ENCODE peak calls at places on chromosomes 3 and 15, in eight cellular contexts. One of them, this sample, is unnamed.

GRCh38 chr3:134601539-134602439 is 49.0 kb downstream of the KY start:
- DNase-seq in AG09309: peak
- DNase-seq in cardiac muscle cell: peak
- DNase-seq in CD8-positive, alpha-beta T cell: no peak
- DNase-seq in spleen: no peak
- DNase-seq in neural progenitor cell: peak
- DNase-seq in PC-9: no peak
- DNase-seq in GM12864: no peak
- DNase-seq in this sample: no peak

GRCh38 chr15:61199681-61200080 is 29.4 kb downstream of the RORA start:
- DNase-seq in AG09309: no peak
- DNase-seq in cardiac muscle cell: no peak
- DNase-seq in CD8-positive, alpha-beta T cell: no peak
- DNase-seq in spleen: no peak
- DNase-seq in neural progenitor cell: no peak
- DNase-seq in PC-9: no peak
- DNase-seq in GM12864: no peak
- DNase-seq in this sample: no peak

GRCh38 chr3:11944052-11944673 is 60.0 kb upstream of the SYN2 start:
- DNase-seq in AG09309: no peak
- DNase-seq in cardiac muscle cell: peak
- DNase-seq in CD8-positive, alpha-beta T cell: no peak
- DNase-seq in spleen: no peak
- DNase-seq in neural progenitor cell: peak
- DNase-seq in PC-9: peak
- DNase-seq in GM12864: no peak
- DNase-seq in this sample: no peak

GRCh38 chr3:71875461-71875947 is 90.6 kb upstream of the PROK2 start:
- DNase-seq in AG09309: peak
- DNase-seq in cardiac muscle cell: peak
- DNase-seq in CD8-positive, alpha-beta T cell: peak
- DNase-seq in spleen: peak
- DNase-seq in neural progenitor cell: peak
- DNase-seq in PC-9: peak
- DNase-seq in GM12864: peak
- DNase-seq in this sample: peak

GRCh38 chr3:71456155-71456554 is 127.4 kb downstream of the FOXP1 start:
- DNase-seq in AG09309: no peak
- DNase-seq in cardiac muscle cell: peak
- DNase-seq in CD8-positive, alpha-beta T cell: no peak
- DNase-seq in spleen: no peak
- DNase-seq in neural progenitor cell: no peak
- DNase-seq in PC-9: no peak
- DNase-seq in GM12864: no peak
- DNase-seq in this sample: no peak

GRCh38 chr15:47870956-47871625 is 153.8 kb downstream of the SEMA6D start:
- DNase-seq in AG09309: peak
- DNase-seq in cardiac muscle cell: peak
- DNase-seq in CD8-positive, alpha-beta T cell: no peak
- DNase-seq in spleen: no peak
- DNase-seq in neural progenitor cell: no peak
- DNase-seq in PC-9: no peak
- DNase-seq in GM12864: no peak
- DNase-seq in this sample: no peak

GRCh38 chr3:11289864-11290263 is 17.7 kb downstream of the ATG7 start:
- DNase-seq in AG09309: no peak
- DNase-seq in cardiac muscle cell: no peak
- DNase-seq in CD8-positive, alpha-beta T cell: no peak
- DNase-seq in spleen: no peak
- DNase-seq in neural progenitor cell: no peak
- DNase-seq in PC-9: no peak
- DNase-seq in GM12864: no peak
- DNase-seq in this sample: no peak

GRCh38 chr15:78408961-78409360 is 29.1 kb upstream of the IREB2 start:
- DNase-seq in AG09309: no peak
- DNase-seq in cardiac muscle cell: no peak
- DNase-seq in CD8-positive, alpha-beta T cell: no peak
- DNase-seq in spleen: no peak
- DNase-seq in neural progenitor cell: no peak
- DNase-seq in PC-9: no peak
- DNase-seq in GM12864: no peak
- DNase-seq in this sample: no peak

GRCh38 chr3:185739264-185739701 is 85.6 kb downstream of the IGF2BP2 start:
- DNase-seq in AG09309: no peak
- DNase-seq in cardiac muscle cell: no peak
- DNase-seq in CD8-positive, alpha-beta T cell: no peak
- DNase-seq in spleen: no peak
- DNase-seq in neural progenitor cell: peak
- DNase-seq in PC-9: no peak
- DNase-seq in GM12864: no peak
- DNase-seq in this sample: no peak

GRCh38 chr15:77098572-77098971 is 27.7 kb upstream of the TSPAN3 start:
- DNase-seq in AG09309: no peak
- DNase-seq in cardiac muscle cell: no peak
- DNase-seq in CD8-positive, alpha-beta T cell: no peak
- DNase-seq in spleen: no peak
- DNase-seq in neural progenitor cell: no peak
- DNase-seq in PC-9: no peak
- DNase-seq in GM12864: no peak
- DNase-seq in this sample: no peak

GRCh38 chr3:59424268-59425010 is 374.6 kb upstream of the CFAP20DC start:
- DNase-seq in AG09309: peak
- DNase-seq in cardiac muscle cell: peak
- DNase-seq in CD8-positive, alpha-beta T cell: peak
- DNase-seq in spleen: no peak
- DNase-seq in neural progenitor cell: no peak
- DNase-seq in PC-9: no peak
- DNase-seq in GM12864: peak
- DNase-seq in this sample: no peak

GRCh38 chr3:46831316-46831715 is 31.9 kb downstream of the MYL3 start:
- DNase-seq in AG09309: no peak
- DNase-seq in cardiac muscle cell: no peak
- DNase-seq in CD8-positive, alpha-beta T cell: no peak
- DNase-seq in spleen: no peak
- DNase-seq in neural progenitor cell: no peak
- DNase-seq in PC-9: no peak
- DNase-seq in GM12864: no peak
- DNase-seq in this sample: no peak

DNA sequence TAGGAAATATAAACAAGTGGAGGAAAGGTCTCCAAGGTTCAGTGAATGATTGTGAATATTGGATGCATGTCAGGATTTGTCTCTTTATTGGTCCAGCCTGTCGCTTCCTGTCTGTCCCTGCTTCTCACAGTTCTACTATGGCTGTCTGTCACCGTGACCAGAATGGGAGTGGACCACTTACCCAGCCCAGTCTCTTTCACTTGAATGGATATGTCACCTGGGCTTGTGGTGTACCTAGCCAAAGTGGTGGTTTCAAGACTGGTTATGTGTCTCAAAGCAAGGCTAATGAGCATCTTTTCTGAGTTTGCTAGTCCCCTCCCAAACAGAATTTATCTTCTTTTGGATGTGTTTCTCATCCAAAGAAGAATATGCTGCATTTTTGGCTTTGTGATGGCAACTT is 231.7 kb downstream of the PTPRG start:
- DNase-seq in AG09309: no peak
- DNase-seq in cardiac muscle cell: no peak
- DNase-seq in CD8-positive, alpha-beta T cell: no peak
- DNase-seq in spleen: no peak
- DNase-seq in neural progenitor cell: no peak
- DNase-seq in PC-9: no peak
- DNase-seq in GM12864: no peak
- DNase-seq in this sample: no peak
- H3K4me3 ChIP-seq in AG09309: no peak
- H3K4me3 ChIP-seq in cardiac muscle cell: no peak
- H3K4me3 ChIP-seq in CD8-positive, alpha-beta T cell: no peak
- H3K4me3 ChIP-seq in spleen: no peak
- H3K4me3 ChIP-seq in neural progenitor cell: no peak
- H3K4me3 ChIP-seq in PC-9: no peak
- H3K4me3 ChIP-seq in GM12864: no peak
- H3K4me3 ChIP-seq in this sample: no peak

GRCh38 chr3:65535260-65535659 is 503.5 kb downstream of the MAGI1 start:
- DNase-seq in AG09309: no peak
- DNase-seq in cardiac muscle cell: no peak
- DNase-seq in CD8-positive, alpha-beta T cell: no peak
- DNase-seq in spleen: no peak
- DNase-seq in neural progenitor cell: no peak
- DNase-seq in PC-9: no peak
- DNase-seq in GM12864: no peak
- DNase-seq in this sample: no peak

GRCh38 chr3:65534825-65535224 is 503.9 kb downstream of the MAGI1 start:
- DNase-seq in AG09309: no peak
- DNase-seq in cardiac muscle cell: no peak
- DNase-seq in CD8-positive, alpha-beta T cell: no peak
- DNase-seq in spleen: no peak
- DNase-seq in neural progenitor cell: no peak
- DNase-seq in PC-9: no peak
- DNase-seq in GM12864: no peak
- DNase-seq in this sample: no peak

GRCh38 chr3:65532164-65532563 is 506.6 kb downstream of the MAGI1 start:
- DNase-seq in AG09309: no peak
- DNase-seq in cardiac muscle cell: no peak
- DNase-seq in CD8-positive, alpha-beta T cell: no peak
- DNase-seq in spleen: no peak
- DNase-seq in neural progenitor cell: no peak
- DNase-seq in PC-9: no peak
- DNase-seq in GM12864: no peak
- DNase-seq in this sample: no peak

GRCh38 chr3:65537109-65537508 is 501.6 kb downstream of the MAGI1 start:
- DNase-seq in AG09309: no peak
- DNase-seq in cardiac muscle cell: no peak
- DNase-seq in CD8-positive, alpha-beta T cell: no peak
- DNase-seq in spleen: no peak
- DNase-seq in neural progenitor cell: no peak
- DNase-seq in PC-9: no peak
- DNase-seq in GM12864: no peak
- DNase-seq in this sample: no peak

DNA sequence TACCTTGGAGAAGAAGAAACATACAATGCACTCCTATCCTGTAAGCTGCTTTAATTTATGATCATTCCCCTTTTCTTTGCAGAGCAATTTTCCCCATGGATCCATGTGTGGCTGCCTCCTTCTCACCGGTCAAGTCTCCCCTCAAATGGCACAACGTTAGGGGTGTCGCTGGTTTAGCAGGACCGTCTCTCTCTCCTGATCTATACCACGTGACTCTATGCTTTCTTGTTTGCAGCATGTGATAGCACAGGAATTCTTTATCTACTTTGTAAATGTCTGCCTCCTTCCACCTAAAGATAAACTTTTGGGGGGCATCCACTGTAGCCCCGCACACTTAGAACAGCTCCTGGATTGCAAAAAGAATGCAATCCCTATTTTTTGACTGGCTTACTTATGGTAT is 506.0 kb downstream of the MAGI1 start:
- DNase-seq in AG09309: no peak
- DNase-seq in cardiac muscle cell: no peak
- DNase-seq in CD8-positive, alpha-beta T cell: no peak
- DNase-seq in spleen: no peak
- DNase-seq in neural progenitor cell: no peak
- DNase-seq in PC-9: no peak
- DNase-seq in GM12864: no peak
- DNase-seq in this sample: no peak
- H3K4me3 ChIP-seq in AG09309: no peak
- H3K4me3 ChIP-seq in cardiac muscle cell: no peak
- H3K4me3 ChIP-seq in CD8-positive, alpha-beta T cell: no peak
- H3K4me3 ChIP-seq in spleen: no peak
- H3K4me3 ChIP-seq in neural progenitor cell: no peak
- H3K4me3 ChIP-seq in PC-9: no peak
- H3K4me3 ChIP-seq in GM12864: no peak
- H3K4me3 ChIP-seq in this sample: no peak

DNA sequence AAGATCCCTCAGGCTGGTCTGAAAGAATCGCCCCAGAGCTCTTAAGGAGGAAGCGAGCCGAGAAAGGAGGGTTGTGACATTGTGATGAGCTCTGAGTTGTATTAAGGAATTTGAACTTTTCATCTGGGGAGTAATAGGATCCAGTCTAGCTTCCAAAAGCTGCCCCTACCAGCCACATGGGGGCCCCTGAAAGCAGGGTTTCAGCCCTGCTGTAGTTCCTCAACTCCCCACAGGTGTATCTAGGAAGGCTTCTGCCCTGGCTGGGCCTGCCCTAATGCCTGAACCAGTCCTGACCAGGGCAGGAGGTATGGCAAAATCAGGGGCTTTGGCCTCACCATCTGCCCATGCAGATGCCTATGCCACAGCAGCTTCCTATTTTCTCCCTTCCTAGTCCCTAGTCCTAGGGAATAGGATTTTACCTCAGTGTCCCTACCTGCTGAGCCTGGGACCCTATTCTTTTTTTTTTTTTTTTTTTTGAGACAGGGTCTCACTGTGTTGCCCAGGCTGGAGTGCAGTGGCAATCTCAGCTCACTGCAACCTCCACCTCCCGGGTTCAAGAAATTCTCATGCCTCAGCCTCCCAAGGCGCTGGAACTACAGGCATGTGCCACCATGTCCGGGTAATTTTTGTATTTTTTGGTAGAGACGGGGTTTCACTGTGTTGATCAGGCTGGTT is 5.0 kb upstream of the AP3S2 start:
- DNase-seq in AG09309: no peak
- DNase-seq in cardiac muscle cell: peak
- DNase-seq in CD8-positive, alpha-beta T cell: peak
- DNase-seq in spleen: no peak
- DNase-seq in neural progenitor cell: peak
- DNase-seq in PC-9: peak
- DNase-seq in GM12864: peak
- DNase-seq in this sample: no peak
- H3K4me3 ChIP-seq in AG09309: no peak
- H3K4me3 ChIP-seq in cardiac muscle cell: no peak
- H3K4me3 ChIP-seq in CD8-positive, alpha-beta T cell: no peak
- H3K4me3 ChIP-seq in spleen: no peak
- H3K4me3 ChIP-seq in neural progenitor cell: no peak
- H3K4me3 ChIP-seq in PC-9: no peak
- H3K4me3 ChIP-seq in GM12864: no peak
- H3K4me3 ChIP-seq in this sample: no peak

GRCh38 chr3:169968224-169968623 is 1.6 kb downstream of the SEC62 start:
- DNase-seq in AG09309: no peak
- DNase-seq in cardiac muscle cell: no peak
- DNase-seq in CD8-positive, alpha-beta T cell: no peak
- DNase-seq in spleen: no peak
- DNase-seq in neural progenitor cell: no peak
- DNase-seq in PC-9: no peak
- DNase-seq in GM12864: no peak
- DNase-seq in this sample: no peak
- H3K4me3 ChIP-seq in AG09309: no peak
- H3K4me3 ChIP-seq in cardiac muscle cell: peak
- H3K4me3 ChIP-seq in CD8-positive, alpha-beta T cell: no peak
- H3K4me3 ChIP-seq in spleen: peak
- H3K4me3 ChIP-seq in neural progenitor cell: peak
- H3K4me3 ChIP-seq in PC-9: peak
- H3K4me3 ChIP-seq in GM12864: peak
- H3K4me3 ChIP-seq in this sample: peak